ENCODE peak calls at places on chromosome 22, in five cellular contexts. A is heart left ventricle, K is neural progenitor cell, L is uterus, F is brain microvascular endothelial cell. Q is an unnamed sample. For H3K36me3, the result is how much of the 10 kb centered on the place peaks cover.

GRCh38 chr22:49004484-49005399 is 822.9 kb downstream of the BRD1 start:
- DNase-seq in A (no peak), K (no peak), L (no peak), F (no peak), Q (no peak)

GRCh38 chr22:36891646-36892045 is 21.8 kb upstream of the CSF2RB start:
- DNase-seq in A (no peak), K (no peak), L (no peak), F (no peak), Q (no peak)

GRCh38 chr22:40721266-40721665 is 42.0 kb downstream of the MCHR1 start:
- DNase-seq in A (no peak), K (peak), L (peak), F (no peak), Q (no peak)

GRCh38 chr22:25747245-25747944 is 5.4 kb downstream of the MYO18B start:
- DNase-seq in A (no peak), K (no peak), L (peak), F (peak), Q (peak)

GRCh38 chr22:27196483-27196882 is 539.1 kb downstream of the MIAT start:
- DNase-seq in A (no peak), K (no peak), L (no peak), F (no peak), Q (no peak)

GRCh38 chr22:27514612-27515011 is 286.9 kb downstream of the MN1 start:
- DNase-seq in A (peak), K (no peak), L (no peak), F (no peak), Q (no peak)

GRCh38 chr22:31148516-31148915 is 8.2 kb upstream of the PLA2G3 start:
- DNase-seq in A (peak), K (no peak), L (no peak), F (no peak), Q (no peak)

GRCh38 chr22:47629273-47629711 is 866.8 kb downstream of the TBC1D22A start:
- DNase-seq in A (no peak), K (no peak), L (no peak), F (no peak), Q (no peak)

GRCh38 chr22:46563381-46564083 is 26.1 kb upstream of the CELSR1 start:
- DNase-seq in A (peak), K (peak), L (no peak), F (peak), Q (no peak)

GRCh38 chr22:30385913-30386312 is 1.3 kb downstream of the RNF215 start:
- DNase-seq in A (no peak), K (no peak), L (no peak), F (no peak), Q (no peak)

GRCh38 chr22:18968011-18968749 is 32.1 kb upstream of the PRODH start:
- DNase-seq in A (peak), K (peak), L (no peak), F (peak), Q (no peak)

GRCh38 chr22:25736378-25737011 is 5.5 kb upstream of the MYO18B start:
- DNase-seq in A (no peak), K (no peak), L (no peak), F (no peak), Q (no peak)

GRCh38 chr22:17232406-17232805 is 13.2 kb upstream of the ADA2 start:
- DNase-seq in A (no peak), K (peak), L (no peak), F (no peak), Q (no peak)

GRCh38 chr22:17233348-17234043 is 14.3 kb upstream of the ADA2 start:
- DNase-seq in A (no peak), K (no peak), L (no peak), F (no peak), Q (no peak)

GRCh38 chr22:17235149-17235655 is 16.0 kb upstream of the ADA2 start:
- DNase-seq in A (no peak), K (no peak), L (no peak), F (no peak), Q (no peak)

GRCh38 chr22:17235861-17236260 is 16.6 kb upstream of the ADA2 start:
- DNase-seq in A (no peak), K (no peak), L (no peak), F (no peak), Q (no peak)

GRCh38 chr22:17234144-17234623 is 14.9 kb upstream of the ADA2 start:
- DNase-seq in A (no peak), K (peak), L (no peak), F (no peak), Q (no peak)
- H3K4me3 ChIP-seq in A (no peak), K (no peak), L (no peak), F (no peak), Q (no peak)

GRCh38 chr22:21921729-21922128 is 30.9 kb downstream of the PPM1F start:
- DNase-seq in A (no peak), K (no peak), L (no peak), F (no peak), Q (no peak)
- H3K36me3 ChIP-seq in A (under half), K (under half), L (under half), F (under half), Q (under half)

GRCh38 chr22:38097557-38098409 is 12.7 kb downstream of the BAIAP2L2 start:
- DNase-seq in A (no peak), K (peak), L (no peak), F (no peak), Q (no peak)

GRCh38 chr22:38098410-38099249 is 11.9 kb downstream of the BAIAP2L2 start:
- DNase-seq in A (no peak), K (no peak), L (no peak), F (peak), Q (peak)

GRCh38 chr22:38097058-38097457 is 13.1 kb upstream of the SLC16A8 start:
- DNase-seq in A (no peak), K (peak), L (no peak), F (no peak), Q (no peak)
- H3K4me3 ChIP-seq in A (no peak), K (peak), L (no peak), F (no peak), Q (no peak)

GRCh38 chr22:39227542-39228272 is 17.1 kb downstream of the PDGFB start:
- DNase-seq in A (no peak), K (no peak), L (no peak), F (no peak), Q (no peak)

GRCh38 chr22:39229075-39229474 is 15.7 kb downstream of the PDGFB start:
- DNase-seq in A (no peak), K (no peak), L (no peak), F (no peak), Q (no peak)

GRCh38 chr22:39231197-39231950 is 13.4 kb downstream of the PDGFB start:
- DNase-seq in A (no peak), K (no peak), L (no peak), F (no peak), Q (no peak)

GRCh38 chr22:39230261-39231196 is 14.3 kb downstream of the PDGFB start:
- DNase-seq in A (peak), K (peak), L (no peak), F (no peak), Q (no peak)

GRCh38 chr22:39229688-39230260 is 15.0 kb downstream of the PDGFB start:
- DNase-seq in A (no peak), K (no peak), L (no peak), F (no peak), Q (no peak)
- H3K36me3 ChIP-seq in A (under half), K (under half), L (under half), F (under half), Q (under half)

DNA sequence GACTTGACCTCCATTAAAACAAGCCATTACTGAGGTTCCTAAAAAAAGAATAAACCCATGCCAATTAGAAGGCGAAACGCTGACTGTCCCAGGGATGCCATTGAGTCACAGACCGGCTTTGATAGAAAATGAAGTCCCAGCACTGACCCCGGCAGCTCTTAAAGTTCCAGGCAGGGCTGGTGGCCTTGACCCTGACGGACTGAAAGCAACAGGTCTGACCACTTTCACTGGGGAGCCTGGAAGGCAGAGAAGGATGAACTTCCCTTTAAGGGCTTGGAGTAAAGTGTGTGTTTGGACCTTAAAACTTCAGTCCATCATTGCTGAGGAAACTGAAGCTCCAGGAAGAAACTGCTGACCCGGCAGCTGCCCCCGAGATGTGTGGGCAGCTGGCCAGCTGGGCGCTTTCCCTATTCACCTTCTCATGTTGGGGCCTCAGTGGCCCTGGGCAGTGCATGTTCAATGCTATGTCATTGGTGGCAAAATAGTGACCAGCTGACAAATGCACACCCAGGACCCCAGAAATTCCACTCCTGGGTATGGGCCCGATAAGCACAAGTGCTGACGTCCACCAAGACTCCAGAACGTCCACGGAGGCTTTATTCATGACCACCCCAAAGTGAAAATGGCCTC is 18.9 kb upstream of the EFCAB6 start:
- DNase-seq in A (no peak), K (no peak), L (no peak), F (no peak), Q (no peak)
- H3K4me3 ChIP-seq in A (no peak), K (no peak), L (no peak), F (no peak), Q (no peak)

DNA sequence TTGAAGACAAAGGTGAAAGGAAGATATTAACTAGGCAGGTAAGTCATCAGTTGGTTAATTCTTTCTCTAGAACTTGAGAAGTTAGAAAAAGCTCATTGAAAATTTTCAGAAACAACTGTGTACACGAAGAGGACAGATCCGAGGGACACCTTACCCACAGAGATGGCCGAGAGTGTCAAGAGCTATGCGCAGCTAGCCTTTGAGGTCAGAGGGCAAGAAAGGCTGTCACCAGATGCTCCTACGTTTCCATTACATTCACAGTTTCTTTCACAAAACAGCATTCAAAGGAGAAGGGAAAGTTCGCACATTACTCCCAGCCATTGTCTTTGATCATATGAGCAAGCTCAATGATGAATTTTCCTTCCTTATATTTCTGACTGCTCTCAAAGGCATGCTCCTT is 34.8 kb downstream of the YPEL1 start:
- DNase-seq in A (no peak), K (no peak), L (no peak), F (no peak), Q (no peak)
- H3K36me3 ChIP-seq in A (under half), K (under half), L (under half), F (under half), Q (under half)

GRCh38 chr22:42950281-42950680 is 64.7 kb downstream of the PACSIN2 start:
- DNase-seq in A (no peak), K (no peak), L (no peak), F (no peak), Q (no peak)
- H3K4me3 ChIP-seq in A (no peak), K (no peak), L (no peak), F (no peak), Q (no peak)

GRCh38 chr22:23817146-23817545 is 21.7 kb downstream of the DERL3 start:
- DNase-seq in A (no peak), K (no peak), L (no peak), F (no peak), Q (no peak)
- H3K36me3 ChIP-seq in A (half or more), K (under half), L (under half), F (half or more), Q (under half)

DNA sequence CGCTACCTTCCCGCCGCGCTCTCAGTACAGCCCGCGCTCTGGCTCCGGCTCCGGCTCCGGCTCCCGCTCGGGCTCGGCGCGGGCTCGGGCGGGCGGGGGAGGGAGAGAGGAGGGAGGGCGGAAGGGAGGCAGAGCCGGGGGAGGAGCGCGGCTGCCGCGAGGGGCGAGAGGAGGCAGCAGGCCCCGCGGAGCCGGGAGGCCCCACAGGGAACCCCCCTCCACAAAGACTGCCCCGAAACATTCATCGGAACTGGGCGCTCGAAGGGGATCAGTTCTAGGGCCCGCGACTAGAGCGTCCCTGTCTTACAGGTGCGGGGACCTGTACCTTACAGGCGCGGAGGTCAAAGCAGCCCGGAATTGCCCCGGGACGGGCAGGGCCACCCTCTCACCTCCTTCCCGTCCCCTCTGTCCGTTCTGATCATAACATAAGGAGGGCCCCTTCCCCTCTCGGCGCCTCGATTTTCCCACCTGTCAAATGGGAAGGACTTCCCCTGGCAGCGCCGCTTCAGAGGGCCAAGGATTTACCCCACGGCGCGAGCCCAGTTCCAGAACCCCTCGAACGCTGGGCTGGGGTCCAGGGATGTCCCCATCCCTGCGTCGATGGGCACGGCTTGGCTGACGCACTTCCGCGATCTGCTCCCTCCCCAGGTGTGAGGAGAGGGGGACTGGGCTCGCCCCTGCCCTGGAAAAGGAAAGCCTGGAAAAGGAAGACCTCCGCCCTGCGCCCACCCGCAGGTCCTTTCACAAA is at the start of gene SHISA8:
- DNase-seq in A (no peak), K (peak), L (no peak), F (no peak), Q (no peak)
- H3K4me3 ChIP-seq in A (peak), K (peak), L (peak), F (no peak), Q (peak)

Q was measured in BJ.